ENCODE peak calls at places on chromosomes 12 and 14, in nine cellular contexts. L, U, P, Y, Q, S, D, Z and J are unnamed samples.
A peak's percentile ranks its signal among the peaks of the same experiment; 100 is the strongest.

GRCh38 chr14:64645220-64645891 is 58.9 kb upstream of the PLEKHG3 start:
- DNase-seq in D (peak; percentile 86), Q (no peak), L (no peak), P (peak; percentile 87), S (no peak), Y (no peak), Z (no peak), U (no peak), J (no peak)

GRCh38 chr14:81366259-81366658 is 33.9 kb downstream of the STON2 start:
- DNase-seq in Z (no peak), L (no peak), Y (no peak), Q (no peak), P (no peak), S (peak; percentile 21), U (no peak), D (no peak), J (no peak)

GRCh38 chr14:30194769-30195168 is 267.1 kb upstream of the PRKD1 start:
- DNase-seq in Z (no peak), D (no peak), S (no peak), Q (no peak), Y (no peak), U (no peak), P (peak; percentile 90), L (no peak), J (no peak)

GRCh38 chr14:60257862-60258261 is 8.8 kb downstream of the PPM1A start:
- DNase-seq in L (no peak), Q (no peak), Y (no peak), D (no peak), P (no peak), U (no peak), Z (no peak), S (no peak), J (no peak)

GRCh38 chr12:106409898-106410297 is 52.4 kb downstream of the POLR3B start:
- DNase-seq in P (no peak), S (no peak), L (no peak), D (no peak), Z (no peak), Q (no peak), Y (no peak), U (no peak), J (no peak)

GRCh38 chr12:23950011-23950774 is 723 bp upstream of the SOX5 start:
- DNase-seq in Q (no peak), P (no peak), Y (no peak), S (no peak), D (no peak), Z (no peak), L (no peak), U (no peak), J (no peak)

GRCh38 chr14:68787235-68787727 is 5.6 kb downstream of the ZFP36L1 start:
- DNase-seq in L (no peak), S (no peak), Z (no peak), P (peak; percentile 49), D (peak; percentile 53), U (no peak), Q (no peak), Y (no peak), J (peak; percentile 86)

GRCh38 chr12:99911076-99911475 is 73.7 kb downstream of the ANKS1B start:
- DNase-seq in L (peak; percentile 45), U (no peak), Q (peak; percentile 3), S (peak; percentile 61), Y (no peak), P (peak; percentile 84), Z (no peak), D (peak; percentile 32), J (no peak)

GRCh38 chr12:76223869-76224268 is 124.3 kb downstream of the BBS10 start:
- DNase-seq in U (no peak), D (no peak), Z (no peak), S (no peak), Y (no peak), P (no peak), Q (no peak), L (no peak), J (no peak)

GRCh38 chr12:13288501-13288900 is 92.0 kb downstream of the EMP1 start:
- DNase-seq in D (no peak), U (no peak), P (peak; percentile 8), Q (no peak), Z (no peak), L (no peak), Y (no peak), S (peak; percentile 21), J (no peak)

GRCh38 chr14:30177776-30178175 is 250.1 kb upstream of the PRKD1 start:
- DNase-seq in Z (no peak), S (no peak), P (no peak), Q (no peak), U (no peak), L (no peak), D (no peak), Y (no peak), J (no peak)

GRCh38 chr14:44914849-44915248 is 46.9 kb downstream of the KLHL28 start:
- DNase-seq in Y (no peak), P (peak; percentile 31), U (no peak), D (no peak), Z (no peak), Q (no peak), S (no peak), L (no peak), J (no peak)

GRCh38 chr14:79415726-79416125 is 795.6 kb downstream of the DIO2 start:
- DNase-seq in Q (no peak), D (no peak), P (peak; percentile 46), L (no peak), Y (no peak), S (no peak), Z (no peak), U (no peak), J (no peak)

GRCh38 chr12:76422878-76423438 is 74.7 kb upstream of the BBS10 start:
- DNase-seq in D (no peak), U (no peak), S (no peak), P (peak; percentile 77), Q (no peak), Y (no peak), Z (no peak), L (no peak), J (no peak)

GRCh38 chr14:89618309-89618708 is 201.3 kb upstream of the FOXN3 start:
- DNase-seq in Z (no peak), Q (no peak), S (no peak), Y (no peak), P (peak; percentile 53), L (no peak), D (no peak), U (peak; percentile 28), J (no peak)

GRCh38 chr12:44875954-44876553 is at the start of gene NELL2:
- DNase-seq in Q (no peak), S (no peak), L (peak; percentile 36), Y (no peak), D (no peak), Z (peak; percentile 47), P (peak; percentile 3), U (peak; percentile 24), J (no peak)

GRCh38 chr12:44874981-44875416 is 1.1 kb downstream of the NELL2 start:
- DNase-seq in U (peak; percentile 18), L (no peak), Q (no peak), Z (no peak), D (no peak), Y (no peak), S (no peak), P (no peak), J (no peak)

GRCh38 chr12:44875417-44875953 is 630 bp downstream of the NELL2 start:
- DNase-seq in Y (no peak), L (no peak), D (no peak), Z (no peak), P (peak; percentile 1), S (no peak), Q (no peak), U (peak; percentile 4), J (no peak)

GRCh38 chr12:44873898-44874297 is 2.2 kb downstream of the NELL2 start:
- DNase-seq in S (no peak), L (no peak), U (peak; percentile 41), Z (no peak), P (peak; percentile 18), Q (no peak), D (no peak), Y (no peak), J (no peak)

GRCh38 chr12:44876554-44877275 is 600 bp upstream of the NELL2 start:
- DNase-seq in P (peak; percentile 14), U (peak; percentile 22), Y (no peak), Z (no peak), D (no peak), Q (no peak), L (peak; percentile 29), S (no peak), J (no peak)
- TF ChIP-seq CTCF in P (no peak), U (peak; percentile 6), Y (no peak), Z (no peak), D (no peak), Q (no peak), L (no peak), S (no peak), J (no peak)

GRCh38 chr12:68809190-68810026 is 1.4 kb downstream of the MDM2 start:
- DNase-seq in Y (no peak), D (no peak), U (peak; percentile 29), L (no peak), S (no peak), Q (no peak), P (peak; percentile 47), Z (no peak), J (no peak)
- H3K4me1 ChIP-seq in Y (peaks cover 26% of the 10 kb centered on the region), D (peaks cover 9% of the 10 kb centered on the region), U (peaks cover 73% of the 10 kb centered on the region), L (peaks cover 4% of the 10 kb centered on the region), S (no peaks in the 10 kb centered on the region), Q (peaks cover 32% of the 10 kb centered on the region), P (no peaks in the 10 kb centered on the region), Z (peaks cover 54% of the 10 kb centered on the region), J (peaks cover 20% of the 10 kb centered on the region)

GRCh38 chr14:93981316-93981715 is 4.9 kb upstream of the ASB2 start:
- DNase-seq in Y (no peak), Q (no peak), U (no peak), Z (no peak), D (no peak), S (no peak), L (no peak), P (no peak), J (no peak)
- H3K36me3 ChIP-seq in Y (no peaks in the 10 kb centered on the region), Q (no peaks in the 10 kb centered on the region), U (no peaks in the 10 kb centered on the region), Z (no peaks in the 10 kb centered on the region), D (no peaks in the 10 kb centered on the region), S (no peaks in the 10 kb centered on the region), L (no peaks in the 10 kb centered on the region), P (no peaks in the 10 kb centered on the region), J (no peaks in the 10 kb centered on the region)

GRCh38 chr12:15015121-15015520 is 42.3 kb downstream of the PDE6H start:
- DNase-seq in Q (no peak), S (no peak), P (no peak), L (no peak), D (no peak), U (no peak), Y (no peak), Z (no peak), J (no peak)

GRCh38 chr12:15013634-15014169 is 40.9 kb downstream of the PDE6H start:
- DNase-seq in P (no peak), U (no peak), L (no peak), D (no peak), Z (no peak), Q (no peak), Y (no peak), S (no peak), J (no peak)

GRCh38 chr12:15014708-15015107 is 41.9 kb downstream of the PDE6H start:
- DNase-seq in Z (no peak), Y (no peak), U (no peak), L (no peak), P (no peak), S (no peak), Q (no peak), D (no peak), J (no peak)

DNA sequence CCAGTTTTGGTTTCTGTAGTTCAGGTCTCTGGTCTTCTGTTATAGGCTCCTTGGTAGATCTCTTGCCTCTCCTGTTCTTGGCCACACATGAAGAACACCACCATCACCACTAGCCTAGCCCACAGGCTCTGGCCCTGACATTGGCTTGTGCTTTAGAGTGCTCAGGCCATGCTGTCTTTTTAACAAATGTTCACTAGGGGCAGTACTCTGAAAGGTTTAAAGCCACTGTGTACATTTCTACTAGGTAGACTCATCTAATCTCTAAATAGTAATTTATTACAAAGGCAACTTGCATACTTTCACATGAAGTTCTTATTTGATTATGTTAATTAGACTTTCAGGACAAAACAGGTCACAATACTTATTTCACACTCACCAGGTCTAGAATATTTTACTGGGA is 38.3 kb downstream of the PDE6H start:
- DNase-seq in L (no peak), D (no peak), U (peak; percentile 23), Z (no peak), Q (no peak), P (no peak), S (no peak), Y (no peak), J (no peak)
- TF ChIP-seq CTCF in L (no peak), D (no peak), U (peak; percentile 66), Z (no peak), Q (no peak), P (no peak), S (no peak), Y (no peak), J (no peak)